ENCODE peak calls at places on chromosomes 3 and 15, in four cellular contexts. U is NAMALWA; J is Right ventricle myocardium superior; B is stimulated activated CD4-positive, alpha-beta T cell treated with anti-CD3 and anti-CD28 coated beads, Interleukin-12 subunit alpha, Interleukin-12 subunit beta, amount 100 ng/mL, for 4 hours. R is an unnamed sample.

GRCh38 chr3:128800241-128801187 is 74.5 kb downstream of the RAB7A start:
- DNase-seq in B (peak; percentile 48), U (no peak), J (no peak), R (no peak)

GRCh38 chr3:42369304-42369703 is 41.1 kb downstream of the LYZL4 start:
- DNase-seq in B (no peak), J (no peak), U (peak; percentile 13), R (no peak)

GRCh38 chr3:171142985-171143384 is 116.5 kb upstream of the SLC2A2 start:
- DNase-seq in J (no peak), U (no peak), B (no peak), R (peak; percentile 94)

GRCh38 chr15:75727851-75728715 is 15.4 kb upstream of the CSPG4 start:
- DNase-seq in B (peak; percentile 68), J (peak; percentile 79), U (peak; percentile 69), R (no peak)

GRCh38 chr3:87462228-87462627 is 185.8 kb upstream of the POU1F1 start:
- DNase-seq in U (no peak), B (no peak), J (no peak), R (no peak)

GRCh38 chr3:69326821-69327433 is 59.0 kb downstream of the FRMD4B start:
- DNase-seq in B (peak; percentile 37), J (no peak), U (peak; percentile 58), R (no peak)

GRCh38 chr15:58065445-58066041 is at the start of gene ALDH1A2:
- DNase-seq in U (no peak), J (peak; percentile 67), B (peak; percentile 5), R (no peak)

GRCh38 chr3:71784914-71785593 is at the start of gene PROK2:
- DNase-seq in U (no peak), B (peak; percentile 45), J (no peak), R (no peak)

GRCh38 chr15:28994142-28994829 is 108.5 kb downstream of the APBA2 start:
- DNase-seq in U (no peak), B (peak; percentile 22), J (no peak), R (no peak)

GRCh38 chr3:37217098-37217849 is 42.9 kb upstream of the LRRFIP2 start:
- DNase-seq in U (no peak), J (no peak), B (no peak), R (no peak)

GRCh38 chr3:112038863-112039262 is 4.3 kb downstream of the TMPRSS7 start:
- DNase-seq in B (no peak), U (peak; percentile 51), J (no peak), R (no peak)

GRCh38 chr15:38226867-38227266 is 25.8 kb upstream of the SPRED1 start:
- DNase-seq in U (no peak), J (no peak), B (no peak), R (no peak)

GRCh38 chr3:154122096-154122911 is 1.1 kb downstream of the ARHGEF26 start:
- DNase-seq in U (no peak), B (peak; percentile 4), J (peak; percentile 37), R (no peak)

GRCh38 chr15:66879511-66879910 is 177.5 kb downstream of the SMAD6 start:
- DNase-seq in B (no peak), J (no peak), U (no peak), R (no peak)

GRCh38 chr15:55907797-55908196 is 85.6 kb downstream of the NEDD4 start:
- DNase-seq in U (no peak), B (no peak), J (no peak), R (no peak)

GRCh38 chr3:115975353-115975752 is 352.0 kb downstream of the GAP43 start:
- DNase-seq in U (no peak), J (no peak), B (no peak), R (peak; percentile 82)

GRCh38 chr15:73190189-73190601 is 137.9 kb downstream of the NEO1 start:
- DNase-seq in J (no peak), U (no peak), B (no peak), R (no peak)

GRCh38 chr15:41501961-41502786 is 8.5 kb downstream of the ITPKA start:
- DNase-seq in B (peak; percentile 29), J (no peak), U (no peak), R (no peak)

GRCh38 chr3:108461641-108462040 is 48.8 kb downstream of the MYH15 start:
- DNase-seq in B (no peak), U (no peak), J (no peak), R (no peak)

GRCh38 chr3:127238602-127239001 is 45.7 kb downstream of the PRR23E start:
- DNase-seq in B (no peak), J (no peak), U (no peak), R (no peak)

GRCh38 chr3:126114406-126115386 is 30.8 kb upstream of the SLC41A3 start:
- DNase-seq in U (no peak), B (no peak), J (no peak), R (no peak)

GRCh38 chr3:122690096-122690495 is 9.5 kb downstream of the PARP14 start:
- DNase-seq in U (no peak), J (no peak), B (no peak), R (no peak)

GRCh38 chr3:193857996-193858395 is 265.0 kb downstream of the OPA1 start:
- DNase-seq in B (no peak), U (no peak), J (no peak), R (no peak)

GRCh38 chr15:73955326-73955725 is 29.1 kb downstream of the LOXL1 start:
- DNase-seq in J (no peak), B (no peak), U (no peak), R (no peak)

GRCh38 chr15:65902373-65902772 is 33.1 kb downstream of the RAB11A start:
- DNase-seq in U (peak; percentile 81), B (no peak), J (peak; percentile 63), R (no peak)

GRCh38 chr15:41115652-41116115 is 396 bp downstream of the INO80 start:
- DNase-seq in B (peak; percentile 73), J (peak; percentile 71), U (no peak), R (no peak)

GRCh38 chr15:74978503-74978902 is 16.9 kb upstream of the SCAMP5 start:
- DNase-seq in J (no peak), U (no peak), B (no peak), R (no peak)

GRCh38 chr3:167115331-167115934 is 264.7 kb downstream of the ZBBX start:
- DNase-seq in B (no peak), U (no peak), J (no peak), R (no peak)

GRCh38 chr15:35000511-35000910 is 12.4 kb upstream of the ZNF770 start:
- DNase-seq in U (no peak), J (no peak), B (no peak), R (no peak)

GRCh38 chr3:27720029-27720518 is 2.0 kb downstream of the EOMES start:
- DNase-seq in B (no peak), J (no peak), U (no peak), R (no peak)

GRCh38 chr3:24259901-24260512 is 234.6 kb downstream of the THRB start:
- DNase-seq in B (no peak), J (no peak), U (no peak), R (no peak)

GRCh38 chr3:57151021-57151449 is 14.1 kb downstream of the IL17RD start:
- DNase-seq in U (no peak), J (no peak), B (no peak), R (no peak)

GRCh38 chr3:197718904-197719303 is 17.8 kb downstream of the RUBCN start:
- DNase-seq in J (no peak), U (no peak), B (no peak), R (no peak)

GRCh38 chr15:74651251-74651741 is 35.7 kb downstream of the CLK3 start:
- DNase-seq in U (no peak), J (no peak), B (no peak), R (peak; percentile 55)

GRCh38 chr15:56371495-56372147 is 6.4 kb downstream of the TEX9 start:
- DNase-seq in J (no peak), U (peak; percentile 39), B (no peak), R (no peak)

GRCh38 chr3:50177346-50177745 is 14.1 kb upstream of the GNAT1 start:
- DNase-seq in B (no peak), U (no peak), J (peak; percentile 50), R (no peak)

GRCh38 chr3:117725314-117725713 is 1015.7 kb downstream of the TUSC7 start:
- DNase-seq in J (no peak), U (no peak), B (no peak), R (no peak)

GRCh38 chr3:105402287-105402801 is 35.6 kb downstream of the ALCAM start:
- DNase-seq in J (no peak), B (no peak), U (no peak), R (no peak)

GRCh38 chr15:101528108-101528916 is 38.8 kb upstream of the PCSK6 start:
- DNase-seq in U (no peak), J (peak; percentile 70), B (no peak), R (no peak)